ENCODE peak calls at places on chromosome 3, in nine cellular contexts. E is activated CD4-positive, alpha-beta T cell treated with anti-CD3 and anti-CD28 coated beads, Interleukin-2, amount 10 ng/mL, durations not matched to agents 7 days and 5 days; H is lung; Z is A549; S is right lobe of liver; Y is ovary; D is GM10248; X is AG04449; I is Calu3. U is an unnamed sample.

GRCh38 chr3:10407361-10407760 is 86.4 kb upstream of the SEC13 start:
- DNase-seq in E (no peak), X (no peak), H (no peak), D (no peak), I (no peak), Y (no peak), Z (no peak), S (no peak), U (no peak)

GRCh38 chr3:6679510-6679909 is 181.4 kb upstream of the GRM7 start:
- DNase-seq in X (no peak), I (no peak), H (no peak), D (no peak), Z (no peak), Y (no peak), S (no peak), E (no peak), U (no peak)

GRCh38 chr3:16768956-16769355 is 115.8 kb upstream of the PLCL2 start:
- DNase-seq in X (no peak), Z (no peak), H (no peak), Y (no peak), S (no peak), D (no peak), I (peak), E (no peak), U (no peak)

GRCh38 chr3:71129611-71130515 is 453.7 kb downstream of the FOXP1 start:
- DNase-seq in I (no peak), X (no peak), Y (no peak), S (no peak), D (no peak), H (no peak), E (peak), Z (peak), U (no peak)

GRCh38 chr3:188124184-188124583 is 29.8 kb upstream of the LPP start:
- DNase-seq in H (no peak), E (no peak), S (no peak), Y (no peak), D (no peak), I (no peak), X (peak), Z (no peak), U (no peak)

GRCh38 chr3:158097571-158098553 is 8.4 kb downstream of the SHOX2 start:
- DNase-seq in Z (peak), S (peak), X (no peak), H (peak), I (peak), D (peak), Y (no peak), E (peak), U (peak)

GRCh38 chr3:115659861-115660260 is 36.6 kb downstream of the GAP43 start:
- DNase-seq in Z (no peak), E (no peak), S (no peak), H (no peak), Y (no peak), I (no peak), D (no peak), X (no peak), U (no peak)

GRCh38 chr3:46372492-46373359 is 2.0 kb downstream of the CCR5 start:
- DNase-seq in X (no peak), I (peak), Z (no peak), Y (no peak), D (no peak), E (peak), S (no peak), H (no peak), U (no peak)

GRCh38 chr3:60633644-60634043 is 617.6 kb downstream of the FHIT start:
- DNase-seq in I (no peak), H (no peak), X (no peak), E (no peak), Y (no peak), Z (no peak), D (no peak), S (no peak), U (no peak)